ENCODE peak calls at places on chromosomes 11 and 22, in ten cellular contexts. K, D, S, H, M, E, Y, B, L and N are unnamed samples. For H3K9me3, the result is how much of the 10 kb centered on the place peaks cover.

GRCh38 chr11:128713595-128713994 is 19.7 kb downstream of the FLI1 start:
- DNase-seq in K (no peak), D (no peak), S (no peak), H (no peak), M (peak), E (no peak), Y (no peak), B (no peak), L (peak), N (peak)

GRCh38 chr11:132496341-132496740 is 1036.0 kb downstream of the OPCML start:
- DNase-seq in K (no peak), D (no peak), S (no peak), H (no peak), M (peak), E (no peak), Y (no peak), B (no peak), L (no peak), N (peak)

GRCh38 chr11:58919561-58919960 is 19.7 kb upstream of the GLYATL1 start:
- DNase-seq in K (no peak), D (no peak), S (no peak), H (peak), M (no peak), E (no peak), Y (no peak), B (no peak), L (no peak), N (peak)

GRCh38 chr11:9438611-9439010 is 22.2 kb upstream of the ZNF143 start:
- DNase-seq in K (no peak), D (no peak), S (no peak), H (peak), M (no peak), E (no peak), Y (no peak), B (no peak), L (no peak), N (no peak)

GRCh38 chr11:15707971-15708370 is 593.2 kb downstream of the INSC start:
- DNase-seq in K (peak), D (no peak), S (no peak), H (peak), M (no peak), E (no peak), Y (peak), B (peak), L (peak), N (no peak)

GRCh38 chr11:91158901-91159537 is 936.2 kb upstream of the CHORDC1 start:
- DNase-seq in K (no peak), D (no peak), S (no peak), H (peak), M (peak), E (no peak), Y (no peak), B (no peak), L (peak), N (no peak)

GRCh38 chr11:326842-327580 is 6.4 kb upstream of the IFITM3 start:
- DNase-seq in K (no peak), D (no peak), S (peak), H (peak), M (no peak), E (peak), Y (no peak), B (peak), L (no peak), N (peak)

GRCh38 chr22:44221710-44222475 is 41.2 kb downstream of the PARVG start:
- DNase-seq in K (no peak), D (no peak), S (no peak), H (no peak), M (no peak), E (no peak), Y (no peak), B (no peak), L (no peak), N (no peak)

GRCh38 chr22:46573781-46574437 is 36.5 kb upstream of the CELSR1 start:
- DNase-seq in K (no peak), D (no peak), S (no peak), H (no peak), M (no peak), E (no peak), Y (peak), B (no peak), L (no peak), N (no peak)

GRCh38 chr22:24937114-24937513 is 9.4 kb downstream of the LHFPL7 start:
- DNase-seq in K (peak), D (no peak), S (peak), H (no peak), M (peak), E (peak), Y (peak), B (peak), L (peak), N (peak)

GRCh38 chr11:95058622-95059021 is 8.1 kb upstream of the SRSF8 start:
- DNase-seq in K (no peak), D (no peak), S (no peak), H (no peak), M (no peak), E (no peak), Y (no peak), B (no peak), L (no peak), N (peak)

GRCh38 chr11:28833670-28834069 is 725.5 kb downstream of the METTL15 start:
- DNase-seq in K (no peak), D (no peak), S (no peak), H (peak), M (peak), E (no peak), Y (no peak), B (no peak), L (peak), N (peak)

GRCh38 chr22:37804502-37804885 is 3.2 kb upstream of the GCAT start:
- DNase-seq in K (no peak), D (no peak), S (no peak), H (no peak), M (no peak), E (no peak), Y (peak), B (peak), L (no peak), N (peak)
- H3K4me2 ChIP-seq in K (peak), D (peak), S (no peak), H (peak), M (peak), E (no peak), Y (peak), B (peak), L (peak), N (peak)

GRCh38 chr11:13931356-13931755 is 31.2 kb upstream of the SPON1 start:
- DNase-seq in K (no peak), D (no peak), S (no peak), H (no peak), M (no peak), E (no peak), Y (no peak), B (no peak), L (no peak), N (no peak)
- H2AFZ ChIP-seq in K (no peak), D (no peak), S (no peak), H (no peak), M (no peak), E (no peak), Y (no peak), B (no peak), L (no peak), N (no peak)

GRCh38 chr22:19450363-19451175 is 3.1 kb upstream of the C22orf39 start:
- DNase-seq in K (no peak), D (no peak), S (no peak), H (peak), M (no peak), E (no peak), Y (no peak), B (no peak), L (no peak), N (no peak)

GRCh38 chr22:19454156-19454555 is 6.6 kb upstream of the C22orf39 start:
- DNase-seq in K (no peak), D (no peak), S (no peak), H (no peak), M (no peak), E (no peak), Y (no peak), B (no peak), L (no peak), N (no peak)

GRCh38 chr22:19453718-19454117 is 6.2 kb upstream of the C22orf39 start:
- DNase-seq in K (no peak), D (no peak), S (no peak), H (no peak), M (no peak), E (no peak), Y (no peak), B (no peak), L (no peak), N (no peak)

GRCh38 chr22:19449422-19449767 is 1.9 kb upstream of the C22orf39 start:
- DNase-seq in K (no peak), D (no peak), S (no peak), H (no peak), M (no peak), E (no peak), Y (no peak), B (no peak), L (no peak), N (no peak)

DNA sequence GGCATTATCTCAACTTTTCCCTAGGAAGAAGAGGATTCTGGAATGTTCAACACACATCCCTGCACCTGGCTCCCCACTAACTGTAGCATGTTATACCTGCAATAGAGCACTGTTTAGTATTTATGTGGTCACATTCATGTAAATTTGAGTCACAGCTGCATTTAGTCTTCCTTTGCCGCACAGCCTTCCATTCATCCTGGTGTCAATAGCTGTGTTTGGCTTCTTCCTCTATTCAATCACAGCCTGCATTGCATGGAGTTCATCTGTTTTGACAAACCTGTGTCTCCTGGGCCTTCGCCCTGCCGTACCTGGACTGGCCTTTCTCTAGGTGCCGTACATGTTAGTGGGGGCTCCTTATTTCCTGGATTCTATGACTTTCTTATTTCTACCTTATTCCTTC is 4.1 kb upstream of the C22orf39 start:
- DNase-seq in K (no peak), D (no peak), S (no peak), H (no peak), M (no peak), E (no peak), Y (no peak), B (no peak), L (no peak), N (no peak)
- H3K9me3 ChIP-seq in K (under half), D (under half), S (under half), H (under half), M (under half), E (under half), Y (under half), B (under half), L (under half), N (under half)

GRCh38 chr11:69209038-69209350 is 53.3 kb downstream of the SMIM38 start:
- DNase-seq in K (no peak), D (no peak), S (no peak), H (no peak), M (no peak), E (no peak), Y (no peak), B (no peak), L (no peak), N (no peak)

GRCh38 chr11:69210660-69211035 is 54.9 kb downstream of the SMIM38 start:
- DNase-seq in K (no peak), D (no peak), S (no peak), H (no peak), M (no peak), E (no peak), Y (no peak), B (no peak), L (no peak), N (no peak)

GRCh38 chr11:69208190-69209037 is 52.7 kb downstream of the SMIM38 start:
- DNase-seq in K (no peak), D (no peak), S (no peak), H (no peak), M (no peak), E (no peak), Y (no peak), B (no peak), L (no peak), N (no peak)

GRCh38 chr11:69209936-69210659 is 54.4 kb downstream of the SMIM38 start:
- DNase-seq in K (no peak), D (no peak), S (no peak), H (no peak), M (no peak), E (peak), Y (no peak), B (peak), L (no peak), N (peak)

DNA sequence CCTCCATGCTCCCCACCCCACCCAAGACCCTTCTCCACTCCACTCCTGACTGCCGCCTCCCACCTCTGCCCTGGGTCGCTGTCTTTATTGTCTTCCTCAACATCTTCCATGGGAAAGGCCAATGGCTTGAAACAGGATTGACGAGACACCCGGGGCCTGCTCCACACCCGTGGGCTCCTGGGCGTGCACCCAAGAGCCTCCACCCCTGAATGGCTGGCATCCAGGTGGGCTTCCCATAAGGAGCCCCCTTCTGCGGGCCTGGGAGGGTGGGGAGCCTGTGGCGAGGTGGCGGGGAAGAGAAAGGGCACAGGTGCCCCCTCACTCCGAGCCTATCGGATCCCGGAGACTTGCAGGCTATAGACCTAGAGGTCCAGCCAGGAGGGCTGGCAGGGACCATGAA is 53.7 kb downstream of the SMIM38 start:
- DNase-seq in K (no peak), D (no peak), S (no peak), H (no peak), M (no peak), E (no peak), Y (no peak), B (no peak), L (no peak), N (no peak)
- H3K4me2 ChIP-seq in K (no peak), D (no peak), S (no peak), H (no peak), M (no peak), E (no peak), Y (no peak), B (no peak), L (no peak), N (no peak)

GRCh38 chr11:92707665-92708064 is 261.8 kb upstream of the MTNR1B start:
- DNase-seq in K (no peak), D (no peak), S (no peak), H (no peak), M (no peak), E (no peak), Y (no peak), B (no peak), L (no peak), N (no peak)

GRCh38 chr11:92703431-92703830 is 266.0 kb upstream of the MTNR1B start:
- DNase-seq in K (no peak), D (no peak), S (no peak), H (peak), M (peak), E (no peak), Y (no peak), B (no peak), L (peak), N (peak)

GRCh38 chr11:92709329-92709728 is 260.1 kb upstream of the MTNR1B start:
- DNase-seq in K (no peak), D (no peak), S (no peak), H (no peak), M (no peak), E (no peak), Y (no peak), B (no peak), L (no peak), N (no peak)

GRCh38 chr11:92702771-92703170 is 266.7 kb upstream of the MTNR1B start:
- DNase-seq in K (no peak), D (no peak), S (no peak), H (peak), M (peak), E (no peak), Y (no peak), B (no peak), L (peak), N (peak)

DNA sequence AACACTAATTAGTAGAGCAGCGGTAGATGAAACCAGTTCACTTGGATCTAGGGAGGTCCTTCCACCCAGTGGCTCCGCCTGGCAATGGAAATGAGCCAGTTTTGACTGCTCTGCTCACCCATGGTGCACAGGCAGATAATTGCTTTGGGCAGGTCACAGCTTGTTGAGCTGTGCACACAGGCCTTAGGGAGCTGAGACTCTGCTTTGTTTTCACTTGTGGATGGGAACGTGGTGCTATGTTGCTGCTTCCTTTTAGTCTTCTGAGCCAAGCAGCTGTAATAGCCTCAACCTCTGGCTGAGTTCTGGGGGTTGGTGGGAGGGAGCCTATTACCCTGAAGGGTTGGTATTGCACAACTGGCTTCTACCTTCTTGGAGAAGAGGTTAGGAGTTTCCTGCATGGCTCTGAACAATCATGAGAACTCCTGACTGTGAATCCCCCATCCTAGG is 262.3 kb upstream of the MTNR1B start:
- DNase-seq in K (no peak), D (no peak), S (no peak), H (no peak), M (peak), E (no peak), Y (peak), B (no peak), L (no peak), N (no peak)
- H2AFZ ChIP-seq in K (no peak), D (no peak), S (no peak), H (no peak), M (peak), E (no peak), Y (no peak), B (no peak), L (no peak), N (no peak)

GRCh38 chr11:55811067-55811466 is at the start of gene OR5L1:
- DNase-seq in K (no peak), D (no peak), S (no peak), H (no peak), M (no peak), E (no peak), Y (no peak), B (no peak), L (no peak), N (no peak)

GRCh38 chr11:55806248-55806647 is 4.9 kb upstream of the OR5L1 start:
- DNase-seq in K (no peak), D (no peak), S (no peak), H (no peak), M (no peak), E (no peak), Y (no peak), B (no peak), L (no peak), N (no peak)
- H3K9me3 ChIP-seq in K (half or more), D (under half), S (under half), H (under half), M (under half), E (under half), Y (under half), B (under half), L (under half), N (under half)

DNA sequence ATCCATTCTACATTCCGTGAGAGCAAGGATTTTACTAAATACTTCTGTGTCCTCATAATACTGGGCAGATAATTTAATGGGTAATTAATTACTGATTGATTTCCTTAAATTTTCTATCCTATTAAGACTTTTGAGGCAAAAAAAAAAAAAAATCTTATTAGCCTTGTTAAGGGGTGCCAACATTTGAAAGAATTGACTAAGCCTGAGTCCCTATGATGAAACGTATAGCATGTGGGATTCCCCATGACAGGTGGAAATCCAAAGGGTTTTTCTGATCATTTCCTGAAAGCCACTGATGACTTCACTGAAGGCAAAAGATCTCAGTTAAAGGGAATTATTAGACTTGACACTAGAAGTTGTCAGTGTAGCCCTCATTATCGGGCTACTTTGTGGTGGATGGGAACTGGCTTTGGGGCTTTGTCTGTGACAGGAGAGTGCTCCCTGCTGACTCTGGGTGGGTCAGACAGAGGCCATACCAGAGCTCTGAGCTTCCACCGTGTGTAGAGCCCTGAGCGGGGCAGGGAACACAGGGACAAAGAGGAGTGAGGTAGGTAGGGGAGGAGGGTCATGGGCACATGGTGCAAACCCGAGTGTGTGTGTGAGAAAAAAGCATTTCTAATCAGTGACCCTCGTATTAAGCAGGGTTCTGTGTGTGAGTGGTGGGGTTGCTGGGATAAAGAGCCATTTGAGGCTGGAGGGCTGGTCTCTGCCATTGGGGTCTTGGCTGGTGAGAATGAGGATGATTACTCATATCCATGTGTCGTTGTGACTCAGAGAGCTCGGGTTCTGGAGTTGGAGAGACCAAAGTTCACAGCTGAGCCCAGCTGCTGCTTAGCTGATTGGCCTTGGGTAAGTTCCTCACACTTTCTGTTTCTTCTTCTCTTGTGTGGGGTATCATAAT is 101.1 kb downstream of the GRIK4 start:
- DNase-seq in K (no peak), D (no peak), S (no peak), H (peak), M (no peak), E (no peak), Y (no peak), B (peak), L (no peak), N (peak)
- H3K4me2 ChIP-seq in K (no peak), D (peak), S (no peak), H (peak), M (no peak), E (no peak), Y (no peak), B (peak), L (no peak), N (no peak)